ENCODE peak calls at places on chromosomes 1 and 21, in eight cellular contexts. L is NB4; T is fibroblast of lung; Q is upper lobe of right lung; K is cardiac fibroblast; N is lower leg skin; U is CD8-positive, alpha-beta memory T cell; Y is SK-N-SH. X is an unnamed sample.

GRCh38 chr1:217713223-217713622 is 82.1 kb downstream of the SPATA17 start:
- DNase-seq in L (no peak), T (peak), Q (no peak), K (no peak), N (no peak), U (no peak), Y (no peak), X (no peak)

GRCh38 chr1:7298749-7299151 is 472.3 kb upstream of the VAMP3 start:
- DNase-seq in L (no peak), T (peak), Q (no peak), K (peak), N (peak), U (no peak), Y (no peak), X (no peak)

GRCh38 chr1:201876148-201876547 is 12.6 kb upstream of the SHISA4 start:
- DNase-seq in L (peak), T (no peak), Q (no peak), K (peak), N (no peak), U (no peak), Y (no peak), X (peak)

GRCh38 chr1:225477296-225477911 is 49.6 kb upstream of the LBR start:
- DNase-seq in L (no peak), T (no peak), Q (no peak), K (no peak), N (peak), U (no peak), Y (no peak), X (no peak)

GRCh38 chr21:26715878-26716506 is 129.2 kb downstream of the ADAMTS1 start:
- DNase-seq in L (peak), T (peak), Q (no peak), K (peak), N (no peak), U (no peak), Y (peak), X (peak)

GRCh38 chr21:32371913-32372314 is 20.9 kb downstream of the URB1 start:
- DNase-seq in L (peak), T (peak), Q (no peak), K (peak), N (no peak), U (no peak), Y (no peak), X (no peak)

GRCh38 chr1:182357913-182358312 is 33.7 kb downstream of the GLUL start:
- DNase-seq in L (no peak), T (no peak), Q (no peak), K (no peak), N (peak), U (no peak), Y (no peak), X (no peak)

GRCh38 chr1:223538921-223539445 is 126.5 kb downstream of the CAPN8 start:
- DNase-seq in L (no peak), T (no peak), Q (no peak), K (no peak), N (no peak), U (no peak), Y (no peak), X (no peak)

GRCh38 chr1:6148497-6149241 is 31.5 kb downstream of the CHD5 start:
- DNase-seq in L (no peak), T (no peak), Q (peak), K (peak), N (no peak), U (peak), Y (peak), X (peak)
- H3K4me3 ChIP-seq in L (no peak), T (no peak), Q (no peak), K (no peak), N (no peak), U (no peak), Y (peak), X (peak)

GRCh38 chr1:20096840-20097447 is 22.4 kb downstream of the PLA2G2D start:
- DNase-seq in L (no peak), T (no peak), Q (no peak), K (no peak), N (no peak), U (no peak), Y (no peak), X (no peak)
- H3K4me3 ChIP-seq in L (no peak), T (no peak), Q (no peak), K (no peak), N (no peak), U (no peak), Y (no peak), X (no peak)

DNA sequence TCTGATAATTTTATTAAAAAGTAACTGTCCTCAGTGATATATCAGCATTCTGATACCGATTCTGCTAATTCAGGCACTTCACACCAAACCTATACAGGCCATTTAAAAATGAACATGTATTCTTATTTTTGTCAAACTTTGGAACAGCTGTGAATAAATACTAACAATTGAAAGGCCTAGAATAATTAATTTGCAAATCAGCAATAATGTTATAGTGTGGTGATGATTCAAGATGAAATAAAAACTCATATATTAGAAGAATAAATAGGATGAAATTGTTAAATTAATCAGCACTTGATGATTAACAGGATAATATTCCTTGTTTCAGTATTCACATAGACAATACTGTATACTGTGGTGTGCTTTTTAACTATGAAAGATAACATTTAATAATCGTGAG is 9.9 kb downstream of the CDKN2C start:
- DNase-seq in L (no peak), T (no peak), Q (no peak), K (no peak), N (no peak), U (no peak), Y (no peak), X (no peak)
- H3K4me3 ChIP-seq in L (peak), T (no peak), Q (no peak), K (no peak), N (no peak), U (no peak), Y (peak), X (peak)

GRCh38 chr1:51343624-51344023 is 13.3 kb upstream of the TTC39A start:
- DNase-seq in L (no peak), T (no peak), Q (no peak), K (no peak), N (peak), U (no peak), Y (no peak), X (no peak)

GRCh38 chr1:51345300-51345687 is 14.9 kb upstream of the TTC39A start:
- DNase-seq in L (no peak), T (no peak), Q (no peak), K (no peak), N (peak), U (no peak), Y (no peak), X (no peak)

GRCh38 chr1:51344276-51344601 is 13.9 kb upstream of the TTC39A start:
- DNase-seq in L (no peak), T (no peak), Q (no peak), K (no peak), N (peak), U (no peak), Y (no peak), X (no peak)

GRCh38 chr1:51346086-51346942 is 16.0 kb upstream of the TTC39A start:
- DNase-seq in L (no peak), T (no peak), Q (no peak), K (no peak), N (peak), U (no peak), Y (peak), X (no peak)

DNA sequence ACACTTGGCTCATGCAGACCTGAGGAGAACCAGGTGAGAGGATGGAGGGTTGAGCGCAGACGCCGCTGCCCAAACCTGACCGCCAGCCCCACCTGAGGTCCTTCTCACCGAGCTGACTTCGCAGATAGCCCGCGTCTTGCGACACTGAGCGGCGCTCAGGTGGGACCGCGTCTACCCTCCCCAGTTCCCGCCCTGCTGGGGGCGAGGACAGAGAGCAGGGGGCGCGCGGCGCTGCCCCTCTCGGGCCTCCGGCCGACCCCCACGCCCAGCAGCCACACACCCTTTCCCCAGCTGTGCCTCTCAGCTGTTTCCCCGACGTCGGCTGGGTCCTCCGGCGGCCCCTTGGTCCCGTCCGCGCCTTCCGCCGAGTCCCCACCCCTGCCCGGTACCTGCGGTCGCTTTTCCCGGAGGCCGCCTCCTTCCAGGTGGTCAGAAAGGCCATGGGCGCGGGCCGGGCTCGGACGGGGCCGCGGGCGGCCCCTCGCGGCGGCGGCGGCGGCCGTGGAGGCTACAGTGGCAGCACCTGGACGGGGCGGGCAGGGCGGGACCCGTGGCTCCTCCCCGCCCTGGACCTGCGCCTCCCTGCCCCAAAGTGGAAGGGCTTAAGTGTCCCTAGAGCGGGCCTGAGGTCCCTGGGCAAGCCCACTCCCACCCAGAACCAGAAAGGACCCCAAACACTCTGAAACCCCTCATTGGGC is 14.4 kb upstream of the TTC39A start:
- DNase-seq in L (no peak), T (no peak), Q (peak), K (no peak), N (peak), U (no peak), Y (peak), X (no peak)
- H3K4me3 ChIP-seq in L (no peak), T (no peak), Q (peak), K (peak), N (no peak), U (no peak), Y (no peak), X (no peak)

GRCh38 chr1:121516279-121516967 is 331.6 kb downstream of the SRGAP2C start:
- DNase-seq in L (peak), T (no peak), Q (peak), K (no peak), N (no peak), U (peak), Y (no peak), X (no peak)
- H3K4me3 ChIP-seq in L (peak), T (no peak), Q (no peak), K (no peak), N (no peak), U (peak), Y (no peak), X (no peak)

GRCh38 chr1:162654915-162655620 is 22.8 kb downstream of the DDR2 start:
- DNase-seq in L (no peak), T (no peak), Q (no peak), K (no peak), N (no peak), U (no peak), Y (no peak), X (no peak)
- H3K4me3 ChIP-seq in L (no peak), T (no peak), Q (no peak), K (no peak), N (no peak), U (no peak), Y (no peak), X (no peak)

GRCh38 chr1:160045653-160046052 is 13.9 kb upstream of the PIGM start:
- DNase-seq in L (no peak), T (no peak), Q (no peak), K (no peak), N (no peak), U (no peak), Y (no peak), X (no peak)

GRCh38 chr1:160043543-160043942 is 11.8 kb upstream of the PIGM start:
- DNase-seq in L (no peak), T (no peak), Q (no peak), K (no peak), N (no peak), U (no peak), Y (no peak), X (no peak)

GRCh38 chr1:160048335-160048734 is 16.5 kb upstream of the PIGM start:
- DNase-seq in L (no peak), T (no peak), Q (no peak), K (no peak), N (no peak), U (no peak), Y (no peak), X (no peak)

GRCh38 chr1:160047116-160047991 is 15.6 kb upstream of the PIGM start:
- DNase-seq in L (no peak), T (no peak), Q (no peak), K (no peak), N (no peak), U (no peak), Y (no peak), X (no peak)

DNA sequence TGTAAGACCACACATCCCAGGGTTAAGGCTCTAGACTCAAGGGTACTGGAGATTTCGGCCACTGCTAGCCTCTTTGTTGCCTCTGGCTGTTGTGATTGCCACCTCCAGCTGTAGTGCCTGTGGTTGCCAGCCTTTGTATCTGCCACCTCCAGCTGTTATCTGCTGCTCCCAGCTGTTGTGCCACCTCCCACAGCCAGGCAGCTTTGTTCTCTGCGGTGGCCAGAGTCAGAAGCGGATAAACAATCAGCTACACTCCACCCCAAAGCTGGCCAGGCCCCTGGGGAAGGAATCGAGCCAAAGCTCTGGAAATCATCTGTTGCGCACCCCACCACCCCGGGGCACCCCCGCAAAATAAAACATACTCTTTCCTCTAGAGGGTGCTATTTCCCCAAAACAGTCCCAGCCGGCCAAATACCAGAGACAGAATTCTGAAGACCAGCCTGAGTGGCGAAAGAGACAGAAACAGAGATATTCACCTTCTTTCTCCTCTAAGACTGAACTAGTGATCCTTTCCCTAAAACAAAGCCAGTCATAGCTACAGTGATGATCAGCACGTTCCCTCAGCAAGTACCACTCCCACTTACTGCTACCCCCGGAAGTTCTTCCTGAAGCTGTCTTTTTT is 14.8 kb upstream of the PIGM start:
- DNase-seq in L (peak), T (peak), Q (no peak), K (peak), N (no peak), U (peak), Y (peak), X (peak)
- H3K4me3 ChIP-seq in L (no peak), T (peak), Q (no peak), K (no peak), N (no peak), U (peak), Y (no peak), X (no peak)

GRCh38 chr1:47793563-47793962 is 203.6 kb downstream of the TRABD2B start:
- DNase-seq in L (no peak), T (no peak), Q (no peak), K (no peak), N (no peak), U (no peak), Y (no peak), X (no peak)
- H3K4me3 ChIP-seq in L (no peak), T (no peak), Q (no peak), K (no peak), N (no peak), U (no peak), Y (no peak), X (no peak)

DNA sequence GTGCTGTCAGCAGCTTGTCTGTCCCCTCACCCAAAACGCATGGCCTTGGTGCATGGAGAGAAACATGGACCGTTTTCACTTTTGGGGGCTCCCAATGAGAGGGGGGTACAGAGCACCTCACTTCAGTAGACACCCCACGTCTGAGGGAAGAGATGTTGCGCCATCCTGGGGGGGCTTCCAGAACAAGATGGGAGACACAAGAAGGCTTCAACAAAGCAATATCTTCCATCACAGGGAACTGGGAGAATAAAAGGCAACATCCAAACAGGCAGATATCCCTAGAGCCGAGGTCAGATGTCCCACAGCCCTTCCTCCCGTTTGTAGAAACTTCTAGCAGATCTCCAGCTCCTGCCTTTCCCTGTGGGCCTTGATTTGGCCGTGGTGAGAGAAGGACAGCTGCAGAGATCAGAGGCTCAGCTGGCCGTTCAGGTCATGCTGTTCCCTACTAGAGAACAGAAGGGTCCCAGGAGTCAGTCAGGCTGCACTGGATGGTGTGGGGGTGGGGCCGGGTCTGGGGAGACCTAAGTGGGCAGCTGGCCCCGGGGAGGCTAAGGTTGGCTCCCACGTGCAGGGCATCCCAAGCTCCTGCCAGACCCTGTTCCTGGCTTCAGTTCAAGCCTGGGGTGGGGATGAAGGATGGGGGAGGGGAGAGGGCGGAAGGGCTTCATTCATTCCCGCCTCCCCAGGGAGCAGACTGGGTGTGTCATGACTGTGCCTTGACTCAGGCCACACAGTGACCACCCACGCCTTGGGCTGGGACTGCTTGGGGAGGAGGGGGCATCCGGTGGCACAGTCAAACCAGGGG is 4.4 kb downstream of the PLOD1 start:
- DNase-seq in L (no peak), T (no peak), Q (no peak), K (peak), N (no peak), U (no peak), Y (peak), X (peak)
- H3K4me3 ChIP-seq in L (no peak), T (no peak), Q (no peak), K (no peak), N (no peak), U (no peak), Y (no peak), X (peak)

X was measured in BE2C.